ENCODE peak calls at places on chromosome 1, in nine cellular contexts. One of them, this sample, is unnamed.

GRCh38 chr1:23558140-23558871 is 995 bp downstream of the ID3 start:
- DNase-seq in Panc1: no peak
- DNase-seq in upper lobe of left lung: peak; percentile 91
- DNase-seq in spleen: peak; percentile 89
- DNase-seq in SK-N-SH: peak; percentile 53
- DNase-seq in suprapubic skin: peak; percentile 77
- DNase-seq in HL-60: no peak
- DNase-seq in endothelial cell of umbilical vein: peak; percentile 82
- DNase-seq in sigmoid colon: peak; percentile 72
- DNase-seq in this sample: peak; percentile 52

GRCh38 chr1:189538271-189538670 is 939.4 kb downstream of the BRINP3 start:
- DNase-seq in Panc1: no peak
- DNase-seq in upper lobe of left lung: no peak
- DNase-seq in spleen: no peak
- DNase-seq in SK-N-SH: no peak
- DNase-seq in suprapubic skin: no peak
- DNase-seq in HL-60: no peak
- DNase-seq in endothelial cell of umbilical vein: no peak
- DNase-seq in sigmoid colon: no peak
- DNase-seq in this sample: no peak

GRCh38 chr1:209076688-209077087 is 506.8 kb upstream of the CAMK1G start:
- DNase-seq in Panc1: peak; percentile 4
- DNase-seq in upper lobe of left lung: no peak
- DNase-seq in spleen: no peak
- DNase-seq in SK-N-SH: no peak
- DNase-seq in suprapubic skin: no peak
- DNase-seq in HL-60: no peak
- DNase-seq in endothelial cell of umbilical vein: peak; percentile 10
- DNase-seq in sigmoid colon: no peak
- DNase-seq in this sample: no peak

GRCh38 chr1:238223067-238223640 is 332.4 kb upstream of the ZP4 start:
- DNase-seq in Panc1: no peak
- DNase-seq in upper lobe of left lung: no peak
- DNase-seq in spleen: no peak
- DNase-seq in SK-N-SH: no peak
- DNase-seq in suprapubic skin: no peak
- DNase-seq in HL-60: no peak
- DNase-seq in endothelial cell of umbilical vein: no peak
- DNase-seq in sigmoid colon: no peak
- DNase-seq in this sample: no peak

GRCh38 chr1:229640455-229640854 is 14.4 kb downstream of the URB2 start:
- DNase-seq in Panc1: no peak
- DNase-seq in upper lobe of left lung: no peak
- DNase-seq in spleen: no peak
- DNase-seq in SK-N-SH: no peak
- DNase-seq in suprapubic skin: no peak
- DNase-seq in HL-60: no peak
- DNase-seq in endothelial cell of umbilical vein: no peak
- DNase-seq in sigmoid colon: no peak
- DNase-seq in this sample: no peak

GRCh38 chr1:9905010-9905409 is 5.1 kb downstream of the CTNNBIP1 start:
- DNase-seq in Panc1: no peak
- DNase-seq in upper lobe of left lung: no peak
- DNase-seq in spleen: no peak
- DNase-seq in SK-N-SH: no peak
- DNase-seq in suprapubic skin: no peak
- DNase-seq in HL-60: no peak
- DNase-seq in endothelial cell of umbilical vein: no peak
- DNase-seq in sigmoid colon: no peak
- DNase-seq in this sample: no peak

GRCh38 chr1:181135462-181135781 is 46.9 kb downstream of the IER5 start:
- DNase-seq in Panc1: no peak
- DNase-seq in upper lobe of left lung: no peak
- DNase-seq in spleen: no peak
- DNase-seq in SK-N-SH: peak; percentile 68
- DNase-seq in suprapubic skin: no peak
- DNase-seq in HL-60: no peak
- DNase-seq in endothelial cell of umbilical vein: no peak
- DNase-seq in sigmoid colon: no peak
- DNase-seq in this sample: no peak

GRCh38 chr1:58183286-58183685 is 363.2 kb downstream of the OMA1 start:
- DNase-seq in Panc1: no peak
- DNase-seq in upper lobe of left lung: no peak
- DNase-seq in spleen: no peak
- DNase-seq in SK-N-SH: no peak
- DNase-seq in suprapubic skin: no peak
- DNase-seq in HL-60: no peak
- DNase-seq in endothelial cell of umbilical vein: no peak
- DNase-seq in sigmoid colon: no peak
- DNase-seq in this sample: peak; percentile 55

GRCh38 chr1:182207300-182207699 is 145.8 kb upstream of the ZNF648 start:
- DNase-seq in Panc1: no peak
- DNase-seq in upper lobe of left lung: no peak
- DNase-seq in spleen: no peak
- DNase-seq in SK-N-SH: no peak
- DNase-seq in suprapubic skin: no peak
- DNase-seq in HL-60: no peak
- DNase-seq in endothelial cell of umbilical vein: no peak
- DNase-seq in sigmoid colon: no peak
- DNase-seq in this sample: no peak

GRCh38 chr1:182200025-182200814 is 138.7 kb upstream of the ZNF648 start:
- DNase-seq in Panc1: no peak
- DNase-seq in upper lobe of left lung: no peak
- DNase-seq in spleen: no peak
- DNase-seq in SK-N-SH: no peak
- DNase-seq in suprapubic skin: no peak
- DNase-seq in HL-60: no peak
- DNase-seq in endothelial cell of umbilical vein: no peak
- DNase-seq in sigmoid colon: no peak
- DNase-seq in this sample: no peak

GRCh38 chr1:182210417-182210816 is 148.9 kb upstream of the ZNF648 start:
- DNase-seq in Panc1: no peak
- DNase-seq in upper lobe of left lung: no peak
- DNase-seq in spleen: no peak
- DNase-seq in SK-N-SH: no peak
- DNase-seq in suprapubic skin: no peak
- DNase-seq in HL-60: no peak
- DNase-seq in endothelial cell of umbilical vein: no peak
- DNase-seq in sigmoid colon: no peak
- DNase-seq in this sample: no peak

GRCh38 chr1:182206628-182207239 is 145.2 kb upstream of the ZNF648 start:
- DNase-seq in Panc1: no peak
- DNase-seq in upper lobe of left lung: no peak
- DNase-seq in spleen: no peak
- DNase-seq in SK-N-SH: no peak
- DNase-seq in suprapubic skin: peak; percentile 86
- DNase-seq in HL-60: no peak
- DNase-seq in endothelial cell of umbilical vein: no peak
- DNase-seq in sigmoid colon: peak; percentile 91
- DNase-seq in this sample: no peak

GRCh38 chr1:182205378-182206022 is 144.0 kb upstream of the ZNF648 start:
- DNase-seq in Panc1: no peak
- DNase-seq in upper lobe of left lung: no peak
- DNase-seq in spleen: no peak
- DNase-seq in SK-N-SH: no peak
- DNase-seq in suprapubic skin: no peak
- DNase-seq in HL-60: peak; percentile 69
- DNase-seq in endothelial cell of umbilical vein: no peak
- DNase-seq in sigmoid colon: no peak
- DNase-seq in this sample: no peak
- TF ChIP-seq POLR2AphosphoS5 in Panc1: no peak
- TF ChIP-seq POLR2AphosphoS5 in upper lobe of left lung: peak; percentile 31
- TF ChIP-seq POLR2AphosphoS5 in spleen: no peak
- TF ChIP-seq POLR2AphosphoS5 in SK-N-SH: no peak
- TF ChIP-seq POLR2AphosphoS5 in suprapubic skin: no peak
- TF ChIP-seq POLR2AphosphoS5 in HL-60: no peak
- TF ChIP-seq POLR2AphosphoS5 in endothelial cell of umbilical vein: no peak
- TF ChIP-seq POLR2AphosphoS5 in sigmoid colon: peak; percentile 54
- TF ChIP-seq POLR2AphosphoS5 in this sample: no peak

GRCh38 chr1:199015799-199016198 is 377.0 kb downstream of the PTPRC start:
- DNase-seq in Panc1: no peak
- DNase-seq in upper lobe of left lung: no peak
- DNase-seq in spleen: no peak
- DNase-seq in SK-N-SH: no peak
- DNase-seq in suprapubic skin: no peak
- DNase-seq in HL-60: no peak
- DNase-seq in endothelial cell of umbilical vein: no peak
- DNase-seq in sigmoid colon: no peak
- DNase-seq in this sample: no peak

GRCh38 chr1:199020904-199021303 is 382.1 kb downstream of the PTPRC start:
- DNase-seq in Panc1: no peak
- DNase-seq in upper lobe of left lung: no peak
- DNase-seq in spleen: peak; percentile 75
- DNase-seq in SK-N-SH: no peak
- DNase-seq in suprapubic skin: no peak
- DNase-seq in HL-60: peak; percentile 29
- DNase-seq in endothelial cell of umbilical vein: peak; percentile 6
- DNase-seq in sigmoid colon: no peak
- DNase-seq in this sample: no peak

GRCh38 chr1:199018471-199019135 is 379.8 kb downstream of the PTPRC start:
- DNase-seq in Panc1: no peak
- DNase-seq in upper lobe of left lung: no peak
- DNase-seq in spleen: no peak
- DNase-seq in SK-N-SH: no peak
- DNase-seq in suprapubic skin: no peak
- DNase-seq in HL-60: no peak
- DNase-seq in endothelial cell of umbilical vein: no peak
- DNase-seq in sigmoid colon: no peak
- DNase-seq in this sample: no peak

DNA sequence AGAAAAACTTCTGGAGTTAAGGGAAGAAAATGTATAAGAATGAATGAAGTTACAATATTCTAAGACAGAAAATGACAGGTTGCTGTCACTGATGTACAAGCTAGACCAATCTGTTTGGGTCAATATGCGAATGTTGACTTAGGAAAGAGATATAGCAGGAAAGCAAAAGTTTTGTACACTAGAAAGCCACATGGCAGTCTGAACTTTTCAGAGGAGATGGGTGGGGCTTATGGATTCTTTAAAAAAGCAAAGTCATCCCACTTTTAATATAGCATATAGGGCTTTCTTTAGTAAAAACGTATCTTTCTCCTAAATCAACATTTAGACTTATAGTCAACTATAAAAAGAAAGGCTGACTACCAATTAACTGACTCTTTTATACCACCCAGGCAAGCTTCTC is 381.2 kb downstream of the PTPRC start:
- DNase-seq in Panc1: no peak
- DNase-seq in upper lobe of left lung: no peak
- DNase-seq in spleen: no peak
- DNase-seq in SK-N-SH: no peak
- DNase-seq in suprapubic skin: no peak
- DNase-seq in HL-60: no peak
- DNase-seq in endothelial cell of umbilical vein: no peak
- DNase-seq in sigmoid colon: no peak
- DNase-seq in this sample: no peak
- H3K4me3 ChIP-seq in Panc1: no peak overlapping the region
- H3K4me3 ChIP-seq in upper lobe of left lung: no peak overlapping the region
- H3K4me3 ChIP-seq in spleen: no peak overlapping the region
- H3K4me3 ChIP-seq in SK-N-SH: no peak overlapping the region
- H3K4me3 ChIP-seq in suprapubic skin: no peak overlapping the region
- H3K4me3 ChIP-seq in HL-60: no peak overlapping the region
- H3K4me3 ChIP-seq in endothelial cell of umbilical vein: no peak overlapping the region
- H3K4me3 ChIP-seq in sigmoid colon: no peak overlapping the region
- H3K4me3 ChIP-seq in this sample: no peak overlapping the region

GRCh38 chr1:29695809-29696208 is 459.5 kb downstream of the PTPRU start:
- DNase-seq in Panc1: no peak
- DNase-seq in upper lobe of left lung: no peak
- DNase-seq in spleen: no peak
- DNase-seq in SK-N-SH: no peak
- DNase-seq in suprapubic skin: no peak
- DNase-seq in HL-60: no peak
- DNase-seq in endothelial cell of umbilical vein: no peak
- DNase-seq in sigmoid colon: no peak
- DNase-seq in this sample: no peak

GRCh38 chr1:29696656-29697390 is 460.5 kb downstream of the PTPRU start:
- DNase-seq in Panc1: no peak
- DNase-seq in upper lobe of left lung: no peak
- DNase-seq in spleen: no peak
- DNase-seq in SK-N-SH: no peak
- DNase-seq in suprapubic skin: no peak
- DNase-seq in HL-60: no peak
- DNase-seq in endothelial cell of umbilical vein: no peak
- DNase-seq in sigmoid colon: no peak
- DNase-seq in this sample: no peak

GRCh38 chr1:29697391-29697780 is 461.1 kb downstream of the PTPRU start:
- DNase-seq in Panc1: no peak
- DNase-seq in upper lobe of left lung: no peak
- DNase-seq in spleen: no peak
- DNase-seq in SK-N-SH: no peak
- DNase-seq in suprapubic skin: no peak
- DNase-seq in HL-60: no peak
- DNase-seq in endothelial cell of umbilical vein: no peak
- DNase-seq in sigmoid colon: no peak
- DNase-seq in this sample: no peak

GRCh38 chr1:29698626-29699025 is 462.3 kb downstream of the PTPRU start:
- DNase-seq in Panc1: no peak
- DNase-seq in upper lobe of left lung: no peak
- DNase-seq in spleen: no peak
- DNase-seq in SK-N-SH: no peak
- DNase-seq in suprapubic skin: no peak
- DNase-seq in HL-60: no peak
- DNase-seq in endothelial cell of umbilical vein: no peak
- DNase-seq in sigmoid colon: no peak
- DNase-seq in this sample: no peak

DNA sequence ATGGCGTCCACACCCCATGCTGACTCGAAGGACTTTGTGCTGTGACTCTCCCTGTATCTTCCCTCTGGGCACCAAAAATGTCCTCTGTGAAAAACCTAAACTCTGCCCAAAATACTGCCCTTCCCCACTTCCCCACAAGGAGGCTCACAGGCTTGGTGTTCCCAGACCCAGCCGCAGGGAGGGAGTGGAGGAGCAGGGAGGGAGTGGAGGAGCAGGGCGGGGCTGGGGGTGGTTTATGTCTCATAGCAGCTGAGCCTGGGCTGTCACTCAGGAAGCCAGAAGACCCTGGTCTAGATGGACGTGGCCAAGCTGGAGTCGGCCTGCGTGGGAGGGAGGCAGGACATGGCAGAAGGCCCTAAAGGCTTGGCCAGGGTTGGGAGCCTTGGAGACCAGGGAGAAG is 461.7 kb downstream of the PTPRU start:
- DNase-seq in Panc1: no peak
- DNase-seq in upper lobe of left lung: no peak
- DNase-seq in spleen: no peak
- DNase-seq in SK-N-SH: peak; percentile 65
- DNase-seq in suprapubic skin: no peak
- DNase-seq in HL-60: no peak
- DNase-seq in endothelial cell of umbilical vein: no peak
- DNase-seq in sigmoid colon: no peak
- DNase-seq in this sample: no peak
- TF ChIP-seq POLR2AphosphoS5 in Panc1: no peak
- TF ChIP-seq POLR2AphosphoS5 in upper lobe of left lung: no peak
- TF ChIP-seq POLR2AphosphoS5 in spleen: no peak
- TF ChIP-seq POLR2AphosphoS5 in SK-N-SH: no peak
- TF ChIP-seq POLR2AphosphoS5 in suprapubic skin: no peak
- TF ChIP-seq POLR2AphosphoS5 in HL-60: no peak
- TF ChIP-seq POLR2AphosphoS5 in endothelial cell of umbilical vein: no peak
- TF ChIP-seq POLR2AphosphoS5 in sigmoid colon: no peak
- TF ChIP-seq POLR2AphosphoS5 in this sample: no peak

GRCh38 chr1:197145451-197146029 is 929 bp downstream of the ASPM start:
- DNase-seq in Panc1: no peak
- DNase-seq in upper lobe of left lung: no peak
- DNase-seq in spleen: no peak
- DNase-seq in SK-N-SH: no peak
- DNase-seq in suprapubic skin: peak; percentile 38
- DNase-seq in HL-60: no peak
- DNase-seq in endothelial cell of umbilical vein: peak; percentile 56
- DNase-seq in sigmoid colon: no peak
- DNase-seq in this sample: no peak

GRCh38 chr1:197146108-197147095 is at the start of gene ASPM:
- DNase-seq in Panc1: peak; percentile 84
- DNase-seq in upper lobe of left lung: peak; percentile 95
- DNase-seq in spleen: peak; percentile 96
- DNase-seq in SK-N-SH: peak; percentile 92
- DNase-seq in suprapubic skin: peak; percentile 95
- DNase-seq in HL-60: peak; percentile 80
- DNase-seq in endothelial cell of umbilical vein: peak; percentile 96
- DNase-seq in sigmoid colon: peak; percentile 97
- DNase-seq in this sample: peak; percentile 93

GRCh38 chr1:197149340-197149739 is 2.9 kb upstream of the ASPM start:
- DNase-seq in Panc1: no peak
- DNase-seq in upper lobe of left lung: no peak
- DNase-seq in spleen: no peak
- DNase-seq in SK-N-SH: no peak
- DNase-seq in suprapubic skin: no peak
- DNase-seq in HL-60: no peak
- DNase-seq in endothelial cell of umbilical vein: no peak
- DNase-seq in sigmoid colon: no peak
- DNase-seq in this sample: no peak

GRCh38 chr1:197141556-197141955 is 4.9 kb downstream of the ASPM start:
- DNase-seq in Panc1: no peak
- DNase-seq in upper lobe of left lung: no peak
- DNase-seq in spleen: no peak
- DNase-seq in SK-N-SH: no peak
- DNase-seq in suprapubic skin: no peak
- DNase-seq in HL-60: no peak
- DNase-seq in endothelial cell of umbilical vein: peak; percentile 9
- DNase-seq in sigmoid colon: no peak
- DNase-seq in this sample: no peak

DNA sequence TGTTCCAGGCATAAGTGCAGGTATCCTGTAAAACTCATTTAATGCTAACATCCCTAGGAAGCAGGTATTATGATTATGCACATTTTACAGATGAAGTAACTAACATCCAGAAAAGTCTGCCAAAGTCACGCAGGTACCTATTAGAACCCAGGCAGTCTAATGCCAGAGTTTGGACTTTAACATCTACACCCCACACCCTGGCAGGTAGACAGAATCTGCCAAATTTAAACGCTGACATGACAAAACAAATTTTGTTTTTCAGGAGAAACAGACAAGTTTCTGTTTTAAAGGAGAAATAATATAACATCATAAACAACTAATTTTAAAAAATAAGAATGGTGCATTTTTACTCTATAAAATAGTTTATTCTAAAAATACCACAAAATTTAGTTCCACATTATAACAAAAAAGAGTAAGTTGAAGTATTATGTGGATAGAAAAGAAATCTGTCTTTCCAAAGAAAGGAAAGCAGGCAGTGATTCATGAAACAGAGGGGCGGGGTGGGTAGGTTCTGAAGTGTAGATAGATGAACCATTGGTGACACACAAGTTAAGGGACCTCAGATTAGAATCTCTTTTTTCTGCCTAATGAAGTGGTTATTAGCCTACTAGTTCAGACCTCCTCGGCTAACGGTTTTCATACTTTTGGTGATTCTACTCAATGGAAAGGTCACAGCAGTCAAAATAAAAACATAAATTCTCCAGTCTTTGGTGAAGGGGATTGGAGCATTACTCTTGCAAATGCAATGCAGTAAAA is 1.7 kb downstream of the ASPM start:
- DNase-seq in Panc1: no peak
- DNase-seq in upper lobe of left lung: no peak
- DNase-seq in spleen: no peak
- DNase-seq in SK-N-SH: peak; percentile 12
- DNase-seq in suprapubic skin: no peak
- DNase-seq in HL-60: no peak
- DNase-seq in endothelial cell of umbilical vein: peak; percentile 63
- DNase-seq in sigmoid colon: no peak
- DNase-seq in this sample: no peak
- H3K4me3 ChIP-seq in Panc1: peak overlapping the region; percentile 86
- H3K4me3 ChIP-seq in upper lobe of left lung: no peak overlapping the region
- H3K4me3 ChIP-seq in spleen: no peak overlapping the region
- H3K4me3 ChIP-seq in SK-N-SH: peak overlapping the region; percentile 94
- H3K4me3 ChIP-seq in suprapubic skin: peak overlapping the region; percentile 94
- H3K4me3 ChIP-seq in HL-60: peak overlapping the region; percentile 95
- H3K4me3 ChIP-seq in endothelial cell of umbilical vein: peak overlapping the region; percentile 88
- H3K4me3 ChIP-seq in sigmoid colon: no peak overlapping the region
- H3K4me3 ChIP-seq in this sample: no peak overlapping the region